ENCODE peak calls at places on chromosomes 4 and X, in five cellular contexts. I, B, V, N and Z are unnamed samples. For H3K9me3, the result is how much of the 10 kb centered on the place peaks cover.

GRCh38 chr4:138689182-138689546 is 326.4 kb upstream of the NOCT start:
- DNase-seq in I (no peak), B (no peak), V (no peak), N (no peak), Z (no peak)

GRCh38 chr4:88881227-88881569 is 175.8 kb downstream of the FAM13A start:
- DNase-seq in I (no peak), B (no peak), V (no peak), N (no peak), Z (no peak)

GRCh38 chr4:124018383-124019317 is 622.1 kb downstream of the SPRY1 start:
- DNase-seq in I (peak), B (peak), V (peak), N (no peak), Z (peak)

GRCh38 chrX:74450803-74451449 is 29.6 kb downstream of the SLC16A2 start:
- DNase-seq in I (no peak), B (no peak), V (no peak), N (no peak), Z (no peak)

GRCh38 chrX:42978655-42979379 is 200.9 kb upstream of the PPP1R2C start:
- DNase-seq in I (no peak), B (no peak), V (no peak), N (no peak), Z (no peak)

GRCh38 chrX:72123471-72124185 is 8.1 kb downstream of the RTL5 start:
- DNase-seq in I (no peak), B (peak), V (no peak), N (no peak), Z (peak)

GRCh38 chr4:130257271-130257670 is 1161.3 kb downstream of the C4orf33 start:
- DNase-seq in I (no peak), B (no peak), V (no peak), N (no peak), Z (no peak)

GRCh38 chr4:69716654-69717053 is 43.8 kb downstream of the SULT1B1 start:
- DNase-seq in I (no peak), B (no peak), V (no peak), N (no peak), Z (no peak)

GRCh38 chr4:142043509-142043908 is 407.1 kb downstream of the IL15 start:
- DNase-seq in I (no peak), B (no peak), V (no peak), N (no peak), Z (no peak)

GRCh38 chrX:134669378-134670098 is 11.3 kb upstream of the PLAC1 start:
- DNase-seq in I (peak), B (peak), V (no peak), N (no peak), Z (peak)

GRCh38 chrX:133913658-133914388 is 71.6 kb downstream of the GPC3 start:
- DNase-seq in I (no peak), B (no peak), V (no peak), N (no peak), Z (no peak)

GRCh38 chr4:56674984-56675383 is 6.1 kb downstream of the HOPX start:
- DNase-seq in I (no peak), B (no peak), V (no peak), N (no peak), Z (no peak)

GRCh38 chrX:139246295-139246694 is 284.2 kb upstream of the F9 start:
- DNase-seq in I (no peak), B (no peak), V (no peak), N (no peak), Z (no peak)

GRCh38 chrX:148806145-148806868 is 305.9 kb downstream of the AFF2 start:
- DNase-seq in I (no peak), B (no peak), V (no peak), N (no peak), Z (no peak)

GRCh38 chr4:129062580-129062979 is 30.8 kb downstream of the SCLT1 start:
- DNase-seq in I (no peak), B (no peak), V (no peak), N (no peak), Z (no peak)

GRCh38 chr4:129059028-129059427 is 34.3 kb downstream of the SCLT1 start:
- DNase-seq in I (no peak), B (no peak), V (no peak), N (no peak), Z (no peak)

GRCh38 chr4:129064717-129065116 is 28.6 kb downstream of the SCLT1 start:
- DNase-seq in I (no peak), B (no peak), V (no peak), N (no peak), Z (no peak)

GRCh38 chr4:129063640-129064039 is 29.7 kb downstream of the SCLT1 start:
- DNase-seq in I (no peak), B (no peak), V (no peak), N (no peak), Z (no peak)
- H3K9me3 ChIP-seq in I (under half), B (under half), V (half or more), N (under half), Z (half or more)

GRCh38 chr4:11480683-11481082 is 52.0 kb upstream of the HS3ST1 start:
- DNase-seq in I (no peak), B (no peak), V (no peak), N (no peak), Z (peak)
- TF ChIP-seq EP300 in I (no peak), B (no peak), V (no peak), N (no peak), Z (peak)

DNA sequence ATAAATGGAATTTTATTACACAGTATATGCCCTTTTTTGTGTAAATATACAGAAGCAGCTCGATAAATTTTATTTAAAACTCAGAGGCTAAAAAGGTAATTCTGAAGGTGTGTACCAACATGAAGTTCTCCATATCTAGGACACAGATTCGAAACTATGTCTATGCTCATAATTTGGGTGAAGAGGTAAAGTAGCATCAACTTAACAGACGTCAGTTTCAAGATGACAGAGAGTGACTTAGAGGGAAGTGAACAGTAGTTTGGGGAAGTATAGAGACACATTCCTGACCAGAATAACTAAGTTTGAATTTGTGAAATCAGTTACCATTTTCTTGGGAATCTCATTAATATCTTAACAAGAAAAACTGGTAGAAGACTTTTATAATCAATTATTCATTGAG is 2493.3 kb downstream of the ARAP2 start:
- DNase-seq in I (no peak), B (no peak), V (no peak), N (no peak), Z (no peak)
- H3K9me3 ChIP-seq in I (under half), B (under half), V (under half), N (under half), Z (under half)

GRCh38 chr4:10298681-10299080 is 158.5 kb downstream of the ZNF518B start:
- DNase-seq in I (no peak), B (no peak), V (no peak), N (no peak), Z (no peak)

GRCh38 chr4:10299601-10300000 is 157.6 kb downstream of the ZNF518B start:
- DNase-seq in I (no peak), B (no peak), V (no peak), N (no peak), Z (no peak)

GRCh38 chr4:10302096-10302495 is 155.1 kb downstream of the ZNF518B start:
- DNase-seq in I (no peak), B (no peak), V (no peak), N (no peak), Z (no peak)

GRCh38 chr4:10295326-10295725 is 161.9 kb downstream of the ZNF518B start:
- DNase-seq in I (no peak), B (no peak), V (no peak), N (no peak), Z (no peak)

DNA sequence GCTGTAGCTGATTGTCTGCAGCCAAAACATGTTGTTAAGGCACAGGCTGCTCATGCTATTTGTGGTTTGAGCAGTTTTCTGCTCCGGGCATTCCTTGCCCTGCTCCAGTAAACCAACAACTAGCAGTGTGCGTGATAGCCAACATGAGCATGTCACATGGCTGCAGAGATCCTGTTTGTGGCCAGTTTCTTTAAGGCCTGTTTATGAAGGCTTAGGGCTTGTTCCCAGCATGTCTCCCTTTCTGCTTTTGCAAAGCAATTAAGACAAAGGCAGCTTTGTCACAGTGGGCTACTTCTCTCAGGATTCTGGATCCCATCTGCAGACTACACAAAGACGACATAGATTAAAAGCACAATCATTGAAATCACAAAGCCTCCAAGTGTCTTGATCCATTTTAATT is 160.5 kb downstream of the ZNF518B start:
- DNase-seq in I (no peak), B (no peak), V (no peak), N (no peak), Z (no peak)
- TF ChIP-seq EP300 in I (no peak), B (no peak), V (no peak), N (no peak), Z (no peak)

DNA sequence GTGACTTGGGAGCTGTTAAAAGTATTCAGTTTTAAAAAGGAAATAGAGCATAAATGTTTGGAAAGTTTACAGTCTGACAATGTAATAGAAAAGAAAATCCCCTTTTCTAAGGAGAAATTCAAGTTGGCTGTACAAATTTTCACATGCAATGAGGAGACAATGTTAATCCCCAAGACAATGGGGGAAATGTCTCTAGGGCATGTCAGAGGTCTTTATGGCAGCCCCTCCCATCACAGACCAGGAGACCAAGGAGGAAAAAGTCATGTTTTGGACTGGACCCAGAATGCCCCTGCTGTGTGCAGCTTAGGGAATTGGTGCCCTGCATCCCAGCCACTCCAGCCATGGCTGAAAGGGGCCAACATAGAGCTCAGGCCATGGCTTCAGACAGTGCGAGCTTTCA is 831.1 kb upstream of the ADGRL3 start:
- DNase-seq in I (no peak), B (no peak), V (no peak), N (no peak), Z (no peak)
- H3K9me3 ChIP-seq in I (under half), B (under half), V (under half), N (under half), Z (under half)

GRCh38 chr4:120693817-120694216 is 228.7 kb downstream of the PRDM5 start:
- DNase-seq in I (no peak), B (no peak), V (no peak), N (no peak), Z (no peak)
- TF ChIP-seq EP300 in I (peak), B (no peak), V (no peak), N (no peak), Z (no peak)

GRCh38 chr4:25236971-25237370 is 3.1 kb downstream of the PI4K2B start:
- DNase-seq in I (no peak), B (no peak), V (no peak), N (no peak), Z (no peak)

GRCh38 chr4:25235401-25235800 is 1.6 kb downstream of the PI4K2B start:
- DNase-seq in I (no peak), B (no peak), V (no peak), N (no peak), Z (no peak)

GRCh38 chr4:25233737-25234389 is at the start of gene PI4K2B:
- DNase-seq in I (peak), B (peak), V (peak), N (peak), Z (peak)

GRCh38 chr4:25233194-25233593 is 639 bp upstream of the PI4K2B start:
- DNase-seq in I (no peak), B (no peak), V (no peak), N (no peak), Z (no peak)

DNA sequence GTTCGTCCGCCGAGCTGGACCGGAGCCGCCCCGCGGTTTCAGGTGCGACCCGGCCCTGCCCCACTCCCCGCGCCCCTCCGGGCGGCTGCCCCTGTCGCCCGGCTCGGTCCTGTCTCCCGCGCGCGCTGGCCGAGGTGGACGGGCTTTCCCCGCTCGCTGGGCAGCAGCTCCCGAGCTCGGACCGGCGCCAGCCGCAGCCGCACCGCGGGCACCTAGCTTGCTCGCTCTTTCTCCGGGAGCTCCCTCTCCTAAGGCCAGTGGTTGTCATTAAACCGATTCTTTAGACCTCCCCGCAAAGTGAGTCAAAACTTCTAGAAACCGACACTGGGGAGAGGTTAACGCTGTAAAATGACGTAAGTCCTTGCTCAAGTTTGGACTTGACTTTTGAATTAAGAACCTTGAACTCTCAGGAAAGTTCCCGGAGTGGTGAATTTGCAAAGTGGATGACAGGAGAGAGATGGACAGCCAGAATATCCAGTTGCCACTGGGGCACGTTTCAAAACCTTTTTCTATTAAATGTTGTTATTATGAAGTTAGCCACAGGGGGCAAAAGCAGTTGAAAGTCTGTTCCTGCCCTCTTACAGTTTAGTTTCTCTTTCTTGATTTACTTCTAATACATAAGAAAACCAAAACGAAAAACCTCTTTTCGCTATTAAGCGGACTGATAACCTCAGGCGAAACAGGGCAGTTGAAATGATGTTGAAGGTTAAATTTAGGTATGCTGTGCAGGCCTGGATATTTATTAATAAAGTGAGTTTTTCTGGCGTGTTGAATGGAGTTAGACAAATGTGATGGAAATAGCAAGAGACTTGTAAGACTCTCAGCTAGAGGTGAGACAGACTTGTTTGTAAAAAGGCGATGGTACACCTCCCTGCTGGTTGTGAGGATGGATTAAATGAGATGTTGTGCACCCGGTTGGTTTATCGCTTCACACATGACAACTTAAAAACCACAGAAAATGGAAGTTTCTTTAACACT is 846 bp downstream of the PI4K2B start:
- DNase-seq in I (peak), B (peak), V (peak), N (no peak), Z (peak)
- H3K9me3 ChIP-seq in I (under half), B (under half), V (under half), N (under half), Z (under half)

DNA sequence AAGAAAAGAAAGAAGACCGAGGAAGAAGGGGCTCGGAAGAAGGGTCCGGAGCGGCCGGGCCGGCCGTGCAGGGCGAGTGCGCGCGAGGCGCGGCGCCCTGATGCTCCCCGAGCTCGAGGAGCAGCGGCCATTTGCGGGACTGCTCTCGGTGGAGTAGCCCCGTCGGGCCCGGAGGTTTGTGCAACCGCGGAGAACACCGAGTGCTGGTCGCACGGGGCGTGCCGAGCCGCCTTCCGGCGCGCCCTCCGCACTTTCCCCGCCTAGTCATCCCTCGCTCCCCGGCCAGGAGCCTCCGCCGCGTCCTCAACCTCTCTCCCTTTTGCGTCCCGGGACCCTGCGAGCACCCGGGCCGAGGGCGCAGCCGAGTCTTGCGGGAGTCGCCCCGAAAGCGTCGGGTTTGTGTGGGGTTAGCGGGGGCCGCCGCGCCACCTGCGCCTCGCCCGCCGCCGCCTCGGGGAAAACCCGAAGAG is 127.4 kb downstream of the LAS1L start:
- DNase-seq in I (no peak), B (no peak), V (no peak), N (no peak), Z (peak)
- TF ChIP-seq EP300 in I (no peak), B (no peak), V (no peak), N (no peak), Z (no peak)